ENCODE peak calls at places on chromosomes 13 and 19, in four cellular contexts. Z is GM23338, F is heart left ventricle, A is mesothelial cell of epicardium. J is an unnamed sample.

GRCh38 chr13:21256351-21256761 is 79.9 kb downstream of the MRPL57 start:
- DNase-seq in Z (no peak), F (no peak), A (no peak), J (no peak)

GRCh38 chr19:17076539-17076919 is 952 bp downstream of the MYO9B start:
- DNase-seq in Z (peak), F (no peak), A (no peak), J (peak)

GRCh38 chr13:48383384-48383783 is 29.5 kb downstream of the LPAR6 start:
- DNase-seq in Z (no peak), F (no peak), A (no peak), J (no peak)

GRCh38 chr19:29499261-29499920 is 26.4 kb upstream of the VSTM2B start:
- DNase-seq in Z (peak), F (no peak), A (no peak), J (no peak)

GRCh38 chr19:10206226-10206873 is 11.6 kb upstream of the DNMT1 start:
- DNase-seq in Z (no peak), F (no peak), A (no peak), J (no peak)

GRCh38 chr13:110904748-110905147 is 10.1 kb downstream of the ANKRD10 start:
- DNase-seq in Z (no peak), F (no peak), A (no peak), J (no peak)

GRCh38 chr13:99737456-99737855 is 234.1 kb downstream of the ZIC5 start:
- DNase-seq in Z (no peak), F (no peak), A (no peak), J (no peak)

GRCh38 chr13:29513002-29513980 is 82.2 kb downstream of the SLC7A1 start:
- DNase-seq in Z (no peak), F (no peak), A (no peak), J (no peak)

GRCh38 chr13:21517576-21517975 is 58.5 kb upstream of the ZDHHC20 start:
- DNase-seq in Z (no peak), F (no peak), A (no peak), J (no peak)

GRCh38 chr19:4067396-4068057 is 828 bp upstream of the ZBTB7A start:
- DNase-seq in Z (no peak), F (peak), A (no peak), J (no peak)

GRCh38 chr13:30616927-30617314 is 799 bp upstream of the USPL1 start:
- DNase-seq in Z (peak), F (peak), A (no peak), J (no peak)

GRCh38 chr13:114155923-114156883 is 22.9 kb upstream of the CFAP97D2 start:
- DNase-seq in Z (no peak), F (no peak), A (no peak), J (no peak)

GRCh38 chr13:73338389-73338788 is 279.6 kb downstream of the KLF5 start:
- DNase-seq in Z (no peak), F (no peak), A (no peak), J (no peak)

GRCh38 chr13:95536629-95537241 is 15.8 kb upstream of the CLDN10 start:
- DNase-seq in Z (peak), F (no peak), A (no peak), J (no peak)

GRCh38 chr13:23987331-23987730 is 90.0 kb upstream of the C1QTNF9B start:
- DNase-seq in Z (no peak), F (no peak), A (no peak), J (no peak)

GRCh38 chr13:51534075-51534817 is 50.0 kb upstream of the WDFY2 start:
- DNase-seq in Z (no peak), F (peak), A (no peak), J (no peak)

GRCh38 chr19:56476671-56477428 is at the start of gene ZNF667:
- DNase-seq in Z (peak), F (peak), A (no peak), J (no peak)

GRCh38 chr13:39787086-39787487 is 131.6 kb downstream of the COG6 start:
- DNase-seq in Z (no peak), F (no peak), A (no peak), J (no peak)

GRCh38 chr13:41019027-41019487 is at the start of gene ELF1:
- DNase-seq in Z (peak), F (no peak), A (no peak), J (no peak)

GRCh38 chr13:97810152-97810551 is 143.3 kb upstream of the IPO5 start:
- DNase-seq in Z (peak), F (no peak), A (no peak), J (no peak)

GRCh38 chr19:50568321-50569022 is at the start of gene LRRC4B:
- DNase-seq in Z (peak), F (no peak), A (no peak), J (peak)

GRCh38 chr13:32881792-32882175 is 134.4 kb upstream of the KL start:
- DNase-seq in Z (no peak), F (no peak), A (no peak), J (no peak)

GRCh38 chr13:48582086-48582485 is 49.2 kb upstream of the RCBTB2 start:
- DNase-seq in Z (no peak), F (no peak), A (no peak), J (no peak)

GRCh38 chr19:42468273-42468796 is 25.6 kb upstream of the CXCL17 start:
- DNase-seq in Z (no peak), F (no peak), A (no peak), J (no peak)

GRCh38 chr19:1324792-1325567 is 39.3 kb downstream of the EFNA2 start:
- DNase-seq in Z (peak), F (peak), A (no peak), J (no peak)

GRCh38 chr13:20945952-20946383 is 43.4 kb upstream of the XPO4 start:
- DNase-seq in Z (peak), F (peak), A (no peak), J (no peak)

GRCh38 chr13:44188257-44188656 is 185.4 kb upstream of the SERP2 start:
- DNase-seq in Z (no peak), F (no peak), A (no peak), J (no peak)

GRCh38 chr13:30313307-30313706 is 6.0 kb upstream of the KATNAL1 start:
- DNase-seq in Z (no peak), F (no peak), A (no peak), J (no peak)

GRCh38 chr19:45484273-45484945 is 12.4 kb downstream of the RTN2 start:
- DNase-seq in Z (no peak), F (no peak), A (no peak), J (no peak)

GRCh38 chr19:48123907-48124675 is 13.5 kb upstream of the PLA2G4C start:
- DNase-seq in Z (no peak), F (no peak), A (no peak), J (peak)

GRCh38 chr13:113652404-113653263 is 5.4 kb downstream of the ATP4B start:
- DNase-seq in Z (no peak), F (peak), A (peak), J (no peak)

GRCh38 chr19:58518261-58519086 is 1.1 kb downstream of the ZBTB45 start:
- DNase-seq in Z (no peak), F (no peak), A (no peak), J (no peak)
- TF ChIP-seq CTCF in Z (no peak), F (no peak), A (no peak), J (no peak)

GRCh38 chr19:33416307-33417215 is 43.1 kb downstream of the CEBPG start:
- DNase-seq in Z (peak), F (no peak), A (peak), J (peak)
- TF ChIP-seq CTCF in Z (peak), F (peak), A (peak), J (peak)

GRCh38 chr19:43599635-43600295 is 3.4 kb downstream of the ZNF576 start:
- DNase-seq in Z (no peak), F (no peak), A (no peak), J (no peak)
- TF ChIP-seq CTCF in Z (no peak), F (no peak), A (no peak), J (no peak)

GRCh38 chr13:105719861-105720260 is 815.6 kb downstream of the EFNB2 start:
- DNase-seq in Z (no peak), F (no peak), A (no peak), J (no peak)
- TF ChIP-seq CTCF in Z (no peak), F (no peak), A (no peak), J (no peak)